ENCODE peak calls at places on chromosomes 3 and 15, in seven cellular contexts. V is fibroblast of the aortic adventitia; E is activated CD4-positive, alpha-beta T cell treated with anti-CD3 and anti-CD28 coated beads, Interleukin-2, amount 50 U/mL, for 48 hours; C is HFF-Myc; P is dermis microvascular lymphatic vessel endothelial cell; S is naive B cell; A is AG09309. J is an unnamed sample.

GRCh38 chr15:89114974-89115373 is 26.7 kb downstream of the ABHD2 start:
- DNase-seq in V (peak; percentile 87), A (no peak), P (peak; percentile 81), S (no peak), C (no peak), E (no peak), J (no peak)

GRCh38 chr15:45083223-45083622 is 30.7 kb downstream of the DUOX2 start:
- DNase-seq in C (no peak), V (no peak), S (no peak), E (no peak), P (no peak), A (no peak), J (no peak)

GRCh38 chr3:52021869-52022268 is 26.2 kb upstream of the RPL29 start:
- DNase-seq in E (no peak), P (no peak), A (no peak), S (no peak), C (no peak), V (no peak), J (no peak)

GRCh38 chr3:194869482-194870169 is 183.9 kb downstream of the FAM43A start:
- DNase-seq in A (peak; percentile 56), C (no peak), P (peak; percentile 49), V (peak; percentile 85), E (no peak), S (no peak), J (peak; percentile 67)

GRCh38 chr3:114417682-114418081 is 123.9 kb downstream of the TIGIT start:
- DNase-seq in C (no peak), A (no peak), V (peak; percentile 39), E (no peak), P (no peak), S (no peak), J (no peak)

GRCh38 chr3:17340693-17341092 is 401.7 kb downstream of the TBC1D5 start:
- DNase-seq in E (no peak), A (no peak), P (no peak), C (no peak), S (no peak), V (no peak), J (no peak)

GRCh38 chr3:183158552-183159006 is 4.0 kb downstream of the LAMP3 start:
- DNase-seq in A (no peak), S (peak; percentile 31), V (no peak), E (peak; percentile 60), P (peak; percentile 64), C (no peak), J (no peak)

GRCh38 chr15:60407406-60407805 is 9.6 kb upstream of the ANXA2 start:
- DNase-seq in C (peak; percentile 92), P (peak; percentile 29), V (peak; percentile 88), E (no peak), S (no peak), A (no peak), J (peak; percentile 88)

GRCh38 chr3:190504354-190505125 is 9.3 kb upstream of the IL1RAP start:
- DNase-seq in A (no peak), V (peak; percentile 68), C (no peak), S (no peak), E (no peak), P (peak; percentile 41), J (no peak)

GRCh38 chr3:11238880-11239279 is 33.3 kb upstream of the ATG7 start:
- DNase-seq in E (no peak), V (peak; percentile 94), A (peak; percentile 83), S (no peak), C (peak; percentile 77), P (peak; percentile 63), J (peak; percentile 60)

GRCh38 chr3:157938154-157938774 is 168.0 kb downstream of the SHOX2 start:
- DNase-seq in C (no peak), V (peak; percentile 48), S (no peak), P (no peak), A (peak; percentile 16), E (no peak), J (peak; percentile 72)

GRCh38 chr3:127320529-127321121 is 32.8 kb upstream of the PRR20G start:
- DNase-seq in P (no peak), V (no peak), E (no peak), A (no peak), S (no peak), C (no peak), J (no peak)

GRCh38 chr15:56243774-56244236 is at the start of gene RFX7:
- DNase-seq in E (peak; percentile 76), S (peak; percentile 85), C (no peak), P (peak; percentile 84), A (no peak), V (peak; percentile 61), J (peak; percentile 83)

GRCh38 chr3:33181229-33181628 is 37.4 kb downstream of the SUSD5 start:
- DNase-seq in C (no peak), A (no peak), P (no peak), S (no peak), V (no peak), E (no peak), J (no peak)

GRCh38 chr3:160981217-160981938 is 123.8 kb downstream of the B3GALNT1 start:
- DNase-seq in C (no peak), P (no peak), S (peak; percentile 5), V (peak; percentile 1), E (peak; percentile 3), A (no peak), J (no peak)

GRCh38 chr15:93037341-93038063 is 51.5 kb downstream of the RGMA start:
- DNase-seq in P (no peak), C (peak; percentile 24), A (no peak), E (no peak), S (no peak), V (peak; percentile 68), J (peak; percentile 53)

GRCh38 chr3:17985658-17986392 is 243.4 kb upstream of the TBC1D5 start:
- DNase-seq in P (no peak), V (no peak), S (no peak), C (no peak), E (no peak), A (no peak), J (no peak)

GRCh38 chr3:118011910-118012309 is 1022.7 kb downstream of the IGSF11 start:
- DNase-seq in A (no peak), S (no peak), C (no peak), E (no peak), V (peak; percentile 15), P (no peak), J (no peak)